ENCODE peak calls at places on chromosomes 12 and 14, in ten cellular contexts. N is GM23248; X is HEK293T; H is stimulated activated naive CD8-positive, alpha-beta T cell treated with anti-CD3 and anti-CD28 coated beads, Interleukin-15, Interleukin-2, amounts not matched to agents 100 U/mL and 50 U/mL, for 24 hours; D is NCI-H1105; L is activated CD8-positive, alpha-beta memory T cell treated with anti-CD3 and anti-CD28 coated beads, Interleukin-2, amount 50 U/mL, for 4 hours; A is stimulated activated CD8-positive, alpha-beta memory T cell treated with anti-CD3 and anti-CD28 coated beads, Interleukin-12 subunit alpha, Interleukin-12 subunit beta, amount 100 ng/mL, for 1 hour; U is fibroblast of pulmonary artery; W is glutamatergic neuron; F is NCI-H1694. Y is an unnamed sample.

GRCh38 chr12:64893961-64894360 is 69.5 kb downstream of the TBC1D30 start:
- DNase-seq in N (peak), X (no peak), H (no peak), D (no peak), L (no peak), A (no peak), U (peak), W (no peak), F (no peak), Y (no peak)

GRCh38 chr14:104680806-104681688 is 8.4 kb upstream of the INF2 start:
- DNase-seq in N (peak), X (no peak), H (no peak), D (no peak), L (no peak), A (no peak), U (peak), W (no peak), F (peak), Y (no peak)

GRCh38 chr12:122964439-122965257 is 1.6 kb downstream of the ABCB9 start:
- DNase-seq in N (no peak), X (no peak), H (no peak), D (no peak), L (no peak), A (no peak), U (no peak), W (no peak), F (no peak), Y (no peak)

GRCh38 chr14:38257500-38257899 is 1.6 kb upstream of the CLEC14A start:
- DNase-seq in N (peak), X (no peak), H (no peak), D (no peak), L (no peak), A (no peak), U (peak), W (no peak), F (no peak), Y (no peak)

GRCh38 chr12:98085360-98085759 is 430.0 kb upstream of the TMPO start:
- DNase-seq in N (no peak), X (no peak), H (no peak), D (no peak), L (no peak), A (no peak), U (no peak), W (no peak), F (no peak), Y (no peak)

GRCh38 chr14:39434401-39434800 is 2.2 kb upstream of the FBXO33 start:
- DNase-seq in N (no peak), X (no peak), H (no peak), D (no peak), L (no peak), A (no peak), U (peak), W (no peak), F (no peak), Y (no peak)

GRCh38 chr14:104595116-104595675 is 9.4 kb downstream of the TMEM179 start:
- DNase-seq in N (no peak), X (no peak), H (no peak), D (no peak), L (no peak), A (no peak), U (no peak), W (no peak), F (no peak), Y (no peak)

GRCh38 chr14:51869426-51870113 is 9.2 kb downstream of the GNG2 start:
- DNase-seq in N (no peak), X (no peak), H (peak), D (no peak), L (peak), A (no peak), U (no peak), W (no peak), F (no peak), Y (no peak)

GRCh38 chr12:109010259-109010658 is 10.6 kb downstream of the SVOP start:
- DNase-seq in N (no peak), X (no peak), H (no peak), D (no peak), L (no peak), A (no peak), U (no peak), W (no peak), F (no peak), Y (no peak)

GRCh38 chr14:100025111-100025510 is 40.1 kb upstream of the EVL start:
- DNase-seq in N (peak), X (peak), H (peak), D (no peak), L (no peak), A (no peak), U (peak), W (peak), F (no peak), Y (no peak)

GRCh38 chr12:85357609-85358008 is 77.6 kb downstream of the ALX1 start:
- DNase-seq in N (no peak), X (no peak), H (no peak), D (no peak), L (no peak), A (no peak), U (no peak), W (no peak), F (no peak), Y (no peak)

GRCh38 chr12:62799126-62799736 is 135.7 kb downstream of the PPM1H start:
- DNase-seq in N (peak), X (peak), H (peak), D (peak), L (peak), A (peak), U (peak), W (peak), F (peak), Y (peak)

GRCh38 chr14:69151458-69152180 is 1.3 kb downstream of the DCAF5 start:
- DNase-seq in N (peak), X (peak), H (peak), D (peak), L (peak), A (peak), U (peak), W (peak), F (peak), Y (peak)

GRCh38 chr12:71947645-71948105 is 9.0 kb downstream of the TPH2 start:
- DNase-seq in N (peak), X (no peak), H (no peak), D (peak), L (no peak), A (no peak), U (peak), W (peak), F (peak), Y (no peak)

GRCh38 chr12:104201238-104202001 is 14.2 kb upstream of the TXNRD1 start:
- DNase-seq in N (peak), X (peak), H (peak), D (peak), L (peak), A (peak), U (peak), W (peak), F (peak), Y (no peak)

GRCh38 chr12:3381059-3382047 is 109.7 kb upstream of the PRMT8 start:
- DNase-seq in N (peak), X (no peak), H (no peak), D (no peak), L (no peak), A (no peak), U (no peak), W (no peak), F (no peak), Y (no peak)

Y was measured in mesothelial cell of epicardium.